ENCODE peak calls at places on chromosomes 6 and 20, in five cellular contexts. B is A549, H is T1000, F is GM12865, J is T-helper 1 cell. U is an unnamed sample.

GRCh38 chr6:169022079-169022478 is 231.6 kb downstream of the THBS2 start:
- DNase-seq in B (no peak), H (no peak), F (no peak), J (no peak), U (no peak)

GRCh38 chr6:1377526-1378223 is 11.7 kb upstream of the FOXF2 start:
- DNase-seq in B (no peak), H (no peak), F (no peak), J (no peak), U (no peak)

GRCh38 chr20:45779011-45779915 is 12.4 kb downstream of the WFDC3 start:
- DNase-seq in B (peak; percentile 87), H (peak; percentile 98), F (no peak), J (no peak), U (peak; percentile 98)

GRCh38 chr6:128605961-128606360 is 85.6 kb upstream of the PTPRK start:
- DNase-seq in B (no peak), H (no peak), F (no peak), J (no peak), U (no peak)

GRCh38 chr20:61746781-61747180 is 318.9 kb downstream of the TAF4 start:
- DNase-seq in B (no peak), H (no peak), F (no peak), J (no peak), U (no peak)

GRCh38 chr6:30787954-30788353 is 43.6 kb upstream of the IER3 start:
- DNase-seq in B (no peak), H (no peak), F (no peak), J (no peak), U (no peak)

GRCh38 chr6:106397441-106397840 is 36.9 kb downstream of the CRYBG1 start:
- DNase-seq in B (no peak), H (no peak), F (no peak), J (no peak), U (no peak)

GRCh38 chr6:47690791-47691190 is 7.6 kb upstream of the ADGRF4 start:
- DNase-seq in B (no peak), H (no peak), F (no peak), J (no peak), U (no peak)

GRCh38 chr6:125872259-125872921 is 81.6 kb downstream of the NCOA7 start:
- DNase-seq in B (peak; percentile 8), H (no peak), F (no peak), J (no peak), U (peak; percentile 11)

GRCh38 chr6:166624275-166624674 is 2.8 kb downstream of the RPS6KA2 start:
- DNase-seq in B (no peak), H (no peak), F (no peak), J (no peak), U (no peak)